ENCODE peak calls at places on chromosome 15, in eight cellular contexts. One of them, this sample, is unnamed.
A peak's percentile ranks its signal among the peaks of the same experiment; 100 is the strongest.

GRCh38 chr15:43969802-43970375 is 143.1 kb downstream of the WDR76 start:
- DNase-seq in HFFc6: no peak
- DNase-seq in uterus: no peak
- DNase-seq in cardiac fibroblast: no peak
- DNase-seq in choroid plexus epithelial cell: no peak
- DNase-seq in ovary: no peak
- DNase-seq in AG04450: no peak
- DNase-seq in lower leg skin: no peak
- DNase-seq in this sample: no peak

GRCh38 chr15:64893481-64894394 is 18.0 kb upstream of the ANKDD1A start:
- DNase-seq in HFFc6: peak; percentile 86
- DNase-seq in lower leg skin: peak; percentile 95
- DNase-seq in uterus: peak; percentile 96
- DNase-seq in AG04450: peak; percentile 81
- DNase-seq in ovary: peak; percentile 91
- DNase-seq in cardiac fibroblast: peak; percentile 96
- DNase-seq in choroid plexus epithelial cell: peak; percentile 98
- DNase-seq in this sample: peak; percentile 91

GRCh38 chr15:68445351-68445750 is 13.4 kb upstream of the ITGA11 start:
- DNase-seq in ovary: no peak
- DNase-seq in HFFc6: no peak
- DNase-seq in lower leg skin: no peak
- DNase-seq in choroid plexus epithelial cell: no peak
- DNase-seq in AG04450: no peak
- DNase-seq in uterus: no peak
- DNase-seq in cardiac fibroblast: no peak
- DNase-seq in this sample: no peak

GRCh38 chr15:58453931-58454793 is 22.4 kb downstream of the LIPC start:
- DNase-seq in ovary: no peak
- DNase-seq in lower leg skin: no peak
- DNase-seq in HFFc6: no peak
- DNase-seq in uterus: no peak
- DNase-seq in choroid plexus epithelial cell: no peak
- DNase-seq in AG04450: no peak
- DNase-seq in cardiac fibroblast: no peak
- DNase-seq in this sample: no peak

GRCh38 chr15:89221543-89221942 is at the start of gene RLBP1:
- DNase-seq in uterus: no peak
- DNase-seq in lower leg skin: no peak
- DNase-seq in HFFc6: no peak
- DNase-seq in AG04450: no peak
- DNase-seq in cardiac fibroblast: no peak
- DNase-seq in choroid plexus epithelial cell: no peak
- DNase-seq in ovary: no peak
- DNase-seq in this sample: no peak

GRCh38 chr15:26888761-26889160 is 21.9 kb downstream of the GABRA5 start:
- DNase-seq in lower leg skin: no peak
- DNase-seq in choroid plexus epithelial cell: no peak
- DNase-seq in uterus: no peak
- DNase-seq in HFFc6: no peak
- DNase-seq in AG04450: no peak
- DNase-seq in ovary: no peak
- DNase-seq in cardiac fibroblast: no peak
- DNase-seq in this sample: no peak

GRCh38 chr15:49895337-49896223 is 223.5 kb downstream of the ATP8B4 start:
- DNase-seq in choroid plexus epithelial cell: peak; percentile 74
- DNase-seq in cardiac fibroblast: peak; percentile 48
- DNase-seq in lower leg skin: no peak
- DNase-seq in uterus: no peak
- DNase-seq in HFFc6: no peak
- DNase-seq in AG04450: no peak
- DNase-seq in ovary: no peak
- DNase-seq in this sample: peak; percentile 29

GRCh38 chr15:65072027-65072426 is 4.2 kb upstream of the RASL12 start:
- DNase-seq in HFFc6: no peak
- DNase-seq in ovary: no peak
- DNase-seq in cardiac fibroblast: peak; percentile 58
- DNase-seq in lower leg skin: no peak
- DNase-seq in choroid plexus epithelial cell: no peak
- DNase-seq in AG04450: no peak
- DNase-seq in uterus: peak; percentile 68
- DNase-seq in this sample: no peak

GRCh38 chr15:43775411-43775965 is 1.3 kb downstream of the ELL3 start:
- DNase-seq in AG04450: no peak
- DNase-seq in choroid plexus epithelial cell: no peak
- DNase-seq in cardiac fibroblast: peak; percentile 58
- DNase-seq in uterus: peak; percentile 42
- DNase-seq in HFFc6: peak; percentile 72
- DNase-seq in ovary: peak; percentile 50
- DNase-seq in lower leg skin: peak; percentile 51
- DNase-seq in this sample: peak; percentile 35

GRCh38 chr15:36557364-36557763 is 22.1 kb upstream of the CDIN1 start:
- DNase-seq in lower leg skin: no peak
- DNase-seq in choroid plexus epithelial cell: no peak
- DNase-seq in AG04450: no peak
- DNase-seq in uterus: no peak
- DNase-seq in cardiac fibroblast: no peak
- DNase-seq in HFFc6: no peak
- DNase-seq in ovary: no peak
- DNase-seq in this sample: no peak

GRCh38 chr15:98955331-98955730 is 52.3 kb downstream of the PGPEP1L start:
- DNase-seq in AG04450: no peak
- DNase-seq in uterus: peak; percentile 54
- DNase-seq in lower leg skin: no peak
- DNase-seq in choroid plexus epithelial cell: no peak
- DNase-seq in HFFc6: no peak
- DNase-seq in cardiac fibroblast: no peak
- DNase-seq in ovary: peak; percentile 77
- DNase-seq in this sample: no peak

GRCh38 chr15:36694574-36694973 is 115.1 kb downstream of the CDIN1 start:
- DNase-seq in uterus: no peak
- DNase-seq in lower leg skin: no peak
- DNase-seq in AG04450: no peak
- DNase-seq in choroid plexus epithelial cell: no peak
- DNase-seq in ovary: no peak
- DNase-seq in cardiac fibroblast: no peak
- DNase-seq in HFFc6: no peak
- DNase-seq in this sample: no peak

GRCh38 chr15:64552281-64552948 is 92.0 kb downstream of the ZNF609 start:
- DNase-seq in cardiac fibroblast: no peak
- DNase-seq in lower leg skin: no peak
- DNase-seq in uterus: no peak
- DNase-seq in HFFc6: no peak
- DNase-seq in choroid plexus epithelial cell: no peak
- DNase-seq in ovary: no peak
- DNase-seq in AG04450: no peak
- DNase-seq in this sample: no peak

GRCh38 chr15:27486036-27486435 is 515.1 kb downstream of the GABRG3 start:
- DNase-seq in AG04450: no peak
- DNase-seq in HFFc6: no peak
- DNase-seq in choroid plexus epithelial cell: no peak
- DNase-seq in lower leg skin: no peak
- DNase-seq in uterus: no peak
- DNase-seq in cardiac fibroblast: no peak
- DNase-seq in ovary: no peak
- DNase-seq in this sample: no peak

GRCh38 chr15:35624881-35625280 is 78.9 kb upstream of the DPH6 start:
- DNase-seq in ovary: no peak
- DNase-seq in uterus: peak; percentile 17
- DNase-seq in choroid plexus epithelial cell: peak; percentile 97
- DNase-seq in lower leg skin: peak; percentile 22
- DNase-seq in cardiac fibroblast: peak; percentile 94
- DNase-seq in AG04450: peak; percentile 64
- DNase-seq in HFFc6: peak; percentile 55
- DNase-seq in this sample: peak; percentile 82

GRCh38 chr15:53307952-53308624 is 451.4 kb downstream of the WDR72 start:
- DNase-seq in uterus: no peak
- DNase-seq in choroid plexus epithelial cell: no peak
- DNase-seq in cardiac fibroblast: no peak
- DNase-seq in lower leg skin: no peak
- DNase-seq in AG04450: no peak
- DNase-seq in HFFc6: no peak
- DNase-seq in ovary: no peak
- DNase-seq in this sample: no peak

GRCh38 chr15:74826372-74826819 is at the start of gene CPLX3:
- DNase-seq in ovary: peak; percentile 55
- DNase-seq in uterus: no peak
- DNase-seq in lower leg skin: no peak
- DNase-seq in choroid plexus epithelial cell: peak; percentile 6
- DNase-seq in AG04450: no peak
- DNase-seq in cardiac fibroblast: no peak
- DNase-seq in HFFc6: no peak
- DNase-seq in this sample: no peak

DNA sequence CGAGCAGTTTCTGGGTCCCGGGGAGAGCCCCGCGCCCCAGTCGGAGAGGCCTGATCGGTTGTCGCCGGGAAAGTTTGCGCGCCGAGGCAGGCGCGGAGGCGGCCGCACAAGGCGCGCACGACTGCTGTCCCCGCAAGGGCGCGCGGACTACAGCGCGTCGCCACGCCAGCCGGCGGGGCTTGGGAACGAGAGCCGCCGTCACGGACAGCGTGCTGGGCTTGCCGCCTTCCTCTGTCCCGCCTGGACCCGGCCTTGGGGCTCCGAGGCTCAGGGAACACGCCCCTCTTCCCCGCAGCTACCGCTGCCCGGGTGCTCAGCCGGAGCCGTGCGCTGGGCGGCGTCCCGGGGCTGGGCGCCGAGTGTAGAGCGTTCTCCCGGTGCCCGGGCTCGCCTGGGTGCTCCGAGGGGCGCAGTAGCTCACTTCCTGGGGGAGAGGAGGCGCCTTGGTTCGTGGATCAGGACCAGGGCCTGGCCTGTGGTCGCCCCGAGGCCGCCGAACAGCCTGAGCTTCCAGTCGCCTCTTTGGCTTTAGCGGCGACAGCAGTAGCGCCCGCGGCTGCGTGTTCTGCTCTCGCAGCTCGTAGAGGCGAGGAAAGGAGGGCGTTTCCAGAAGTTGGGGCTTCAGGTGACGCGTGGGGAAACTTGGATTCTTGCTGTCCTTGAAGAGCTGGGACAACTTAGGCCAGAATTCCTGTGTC is 226.6 kb upstream of the C2CD4B start:
- DNase-seq in choroid plexus epithelial cell: peak; percentile 42
- DNase-seq in ovary: peak; percentile 56
- DNase-seq in HFFc6: peak; percentile 12
- DNase-seq in uterus: peak; percentile 41
- DNase-seq in lower leg skin: no peak
- DNase-seq in cardiac fibroblast: peak; percentile 60
- DNase-seq in AG04450: no peak
- DNase-seq in this sample: no peak
- TF ChIP-seq CTCF in choroid plexus epithelial cell: peak; percentile 35
- TF ChIP-seq CTCF in ovary: peak; percentile 37
- TF ChIP-seq CTCF in HFFc6: peak; percentile 48
- TF ChIP-seq CTCF in uterus: peak; percentile 65
- TF ChIP-seq CTCF in lower leg skin: no peak
- TF ChIP-seq CTCF in cardiac fibroblast: no peak
- TF ChIP-seq CTCF in AG04450: peak; percentile 56
- TF ChIP-seq CTCF in this sample: peak; percentile 36

GRCh38 chr15:31461911-31462480 is 135.4 kb downstream of the KLF13 start:
- DNase-seq in choroid plexus epithelial cell: peak; percentile 45
- DNase-seq in uterus: peak; percentile 3
- DNase-seq in HFFc6: no peak
- DNase-seq in lower leg skin: peak; percentile 9
- DNase-seq in ovary: no peak
- DNase-seq in AG04450: no peak
- DNase-seq in cardiac fibroblast: no peak
- DNase-seq in this sample: no peak
- TF ChIP-seq CTCF in choroid plexus epithelial cell: peak; percentile 57
- TF ChIP-seq CTCF in uterus: no peak
- TF ChIP-seq CTCF in HFFc6: peak; percentile 52
- TF ChIP-seq CTCF in lower leg skin: no peak
- TF ChIP-seq CTCF in ovary: no peak
- TF ChIP-seq CTCF in AG04450: peak; percentile 44
- TF ChIP-seq CTCF in cardiac fibroblast: peak; percentile 26
- TF ChIP-seq CTCF in this sample: peak; percentile 44

GRCh38 chr15:81313686-81314085 is 10.3 kb downstream of the STARD5 start:
- DNase-seq in ovary: no peak
- DNase-seq in cardiac fibroblast: no peak
- DNase-seq in lower leg skin: no peak
- DNase-seq in AG04450: no peak
- DNase-seq in HFFc6: no peak
- DNase-seq in choroid plexus epithelial cell: no peak
- DNase-seq in uterus: no peak
- DNase-seq in this sample: no peak
- TF ChIP-seq CTCF in ovary: no peak
- TF ChIP-seq CTCF in cardiac fibroblast: no peak
- TF ChIP-seq CTCF in lower leg skin: no peak
- TF ChIP-seq CTCF in AG04450: no peak
- TF ChIP-seq CTCF in HFFc6: no peak
- TF ChIP-seq CTCF in choroid plexus epithelial cell: no peak
- TF ChIP-seq CTCF in uterus: no peak
- TF ChIP-seq CTCF in this sample: no peak

GRCh38 chr15:33314115-33314514 is 3.3 kb downstream of the RYR3 start:
- DNase-seq in AG04450: no peak
- DNase-seq in lower leg skin: no peak
- DNase-seq in HFFc6: no peak
- DNase-seq in uterus: no peak
- DNase-seq in ovary: no peak
- DNase-seq in cardiac fibroblast: no peak
- DNase-seq in choroid plexus epithelial cell: no peak
- DNase-seq in this sample: no peak

GRCh38 chr15:33313491-33313890 is 2.7 kb downstream of the RYR3 start:
- DNase-seq in HFFc6: no peak
- DNase-seq in ovary: no peak
- DNase-seq in lower leg skin: no peak
- DNase-seq in cardiac fibroblast: no peak
- DNase-seq in uterus: no peak
- DNase-seq in choroid plexus epithelial cell: no peak
- DNase-seq in AG04450: no peak
- DNase-seq in this sample: no peak

GRCh38 chr15:33311312-33311971 is 675 bp downstream of the RYR3 start:
- DNase-seq in AG04450: no peak
- DNase-seq in ovary: no peak
- DNase-seq in lower leg skin: no peak
- DNase-seq in uterus: peak; percentile 27
- DNase-seq in HFFc6: no peak
- DNase-seq in cardiac fibroblast: peak; percentile 9
- DNase-seq in choroid plexus epithelial cell: no peak
- DNase-seq in this sample: no peak

GRCh38 chr15:33310481-33311311 is at the start of gene RYR3:
- DNase-seq in choroid plexus epithelial cell: peak; percentile 32
- DNase-seq in AG04450: no peak
- DNase-seq in ovary: no peak
- DNase-seq in lower leg skin: no peak
- DNase-seq in cardiac fibroblast: peak; percentile 22
- DNase-seq in uterus: peak; percentile 51
- DNase-seq in HFFc6: no peak
- DNase-seq in this sample: peak; percentile 7

GRCh38 chr15:33309602-33310276 is 1.0 kb upstream of the RYR3 start:
- DNase-seq in uterus: peak; percentile 59
- DNase-seq in cardiac fibroblast: peak; percentile 18
- DNase-seq in choroid plexus epithelial cell: peak; percentile 5
- DNase-seq in lower leg skin: no peak
- DNase-seq in HFFc6: no peak
- DNase-seq in ovary: no peak
- DNase-seq in AG04450: no peak
- DNase-seq in this sample: no peak
- TF ChIP-seq CTCF in uterus: peak; percentile 45
- TF ChIP-seq CTCF in cardiac fibroblast: peak; percentile 20
- TF ChIP-seq CTCF in choroid plexus epithelial cell: peak; percentile 24
- TF ChIP-seq CTCF in lower leg skin: no peak
- TF ChIP-seq CTCF in HFFc6: peak; percentile 55
- TF ChIP-seq CTCF in ovary: no peak
- TF ChIP-seq CTCF in AG04450: no peak
- TF ChIP-seq CTCF in this sample: peak; percentile 60

GRCh38 chr15:78714890-78715289 is 73.9 kb upstream of the CHRNB4 start:
- DNase-seq in AG04450: no peak
- DNase-seq in cardiac fibroblast: peak; percentile 48
- DNase-seq in HFFc6: no peak
- DNase-seq in uterus: no peak
- DNase-seq in lower leg skin: no peak
- DNase-seq in choroid plexus epithelial cell: no peak
- DNase-seq in ovary: no peak
- DNase-seq in this sample: no peak
- TF ChIP-seq CTCF in AG04450: no peak
- TF ChIP-seq CTCF in cardiac fibroblast: peak; percentile 19
- TF ChIP-seq CTCF in HFFc6: peak; percentile 37
- TF ChIP-seq CTCF in uterus: no peak
- TF ChIP-seq CTCF in lower leg skin: no peak
- TF ChIP-seq CTCF in choroid plexus epithelial cell: no peak
- TF ChIP-seq CTCF in ovary: no peak
- TF ChIP-seq CTCF in this sample: no peak

This sample was measured in brain microvascular endothelial cell.